ENCODE peak calls at places on chromosomes 11 and 22, in eight cellular contexts. G, D, L, B, N, A, P and U are unnamed samples.
A peak's percentile ranks its signal among the peaks of the same experiment; 100 is the strongest.

GRCh38 chr11:31940396-31941037 is 129.4 kb upstream of the PAX6 start:
- DNase-seq in A (peak; percentile 50), L (no peak), D (peak; percentile 42), B (no peak), G (peak; percentile 84), N (peak; percentile 61), P (no peak), U (peak; percentile 43)

GRCh38 chr22:48700566-48701295 is 1126.9 kb downstream of the BRD1 start:
- DNase-seq in B (no peak), P (no peak), G (no peak), N (no peak), A (no peak), L (no peak), D (no peak), U (no peak)

GRCh38 chr11:62974848-62975522 is 9.8 kb downstream of the SLC22A6 start:
- DNase-seq in P (peak; percentile 11), D (no peak), B (no peak), L (no peak), A (peak; percentile 55), N (peak; percentile 10), G (no peak), U (no peak)

GRCh38 chr11:133078591-133079179 is 453.6 kb downstream of the OPCML start:
- DNase-seq in N (peak; percentile 14), D (no peak), A (peak; percentile 23), B (no peak), G (no peak), L (no peak), P (peak; percentile 58), U (peak; percentile 37)

GRCh38 chr11:2533642-2534115 is 88.9 kb downstream of the KCNQ1 start:
- DNase-seq in P (peak; percentile 36), N (peak; percentile 89), B (peak; percentile 52), L (peak; percentile 77), D (peak; percentile 55), G (peak; percentile 90), A (peak; percentile 80), U (peak; percentile 80)

GRCh38 chr11:103109818-103110388 is 677 bp downstream of the DYNC2H1 start:
- DNase-seq in A (no peak), D (no peak), G (no peak), L (no peak), P (no peak), N (no peak), B (no peak), U (peak; percentile 15)

GRCh38 chr11:19952101-19952605 is 208.1 kb downstream of the DBX1 start:
- DNase-seq in D (no peak), G (peak; percentile 74), L (no peak), A (no peak), B (no peak), P (no peak), N (peak; percentile 87), U (no peak)

GRCh38 chr11:108929241-108929640 is 264.4 kb downstream of the DDX10 start:
- DNase-seq in L (peak; percentile 54), B (peak; percentile 90), P (no peak), G (peak; percentile 98), N (peak; percentile 95), D (peak; percentile 92), A (no peak), U (peak; percentile 99)

GRCh38 chr22:26579331-26579886 is 10.5 kb downstream of the TPST2 start:
- DNase-seq in B (no peak), L (no peak), P (peak; percentile 73), N (no peak), G (no peak), D (no peak), A (peak; percentile 15), U (no peak)

GRCh38 chr11:108538022-108538424 is 39.8 kb upstream of the POGLUT3 start:
- DNase-seq in B (no peak), N (no peak), A (no peak), P (no peak), G (no peak), L (no peak), D (no peak), U (no peak)

GRCh38 chr11:63937713-63938480 is 905 bp upstream of the NAA40 start:
- DNase-seq in P (peak; percentile 61), A (no peak), G (no peak), N (no peak), B (no peak), D (no peak), L (no peak), U (no peak)

GRCh38 chr11:112516261-112516660 is 255.6 kb upstream of the PLET1 start:
- DNase-seq in D (no peak), A (no peak), L (no peak), G (no peak), P (no peak), B (no peak), N (no peak), U (no peak)

GRCh38 chr11:16047073-16047472 is 309.3 kb downstream of the SOX6 start:
- DNase-seq in N (no peak), A (no peak), L (no peak), D (no peak), B (no peak), G (no peak), P (no peak), U (no peak)

GRCh38 chr11:11148104-11148509 is 204.9 kb downstream of the CSNK2A3 start:
- DNase-seq in B (peak; percentile 79), P (peak; percentile 38), N (peak; percentile 95), G (peak; percentile 86), D (peak; percentile 79), L (peak; percentile 16), A (peak; percentile 78), U (peak; percentile 89)

GRCh38 chr11:61698173-61698965 is 18.2 kb downstream of the DAGLA start:
- DNase-seq in A (no peak), N (no peak), D (no peak), L (no peak), B (no peak), P (no peak), G (no peak), U (no peak)
- H3K4me3 ChIP-seq in A (no peak overlapping the region), N (no peak overlapping the region), D (no peak overlapping the region), L (no peak overlapping the region), B (no peak overlapping the region), P (no peak overlapping the region), G (no peak overlapping the region), U (no peak overlapping the region)

DNA sequence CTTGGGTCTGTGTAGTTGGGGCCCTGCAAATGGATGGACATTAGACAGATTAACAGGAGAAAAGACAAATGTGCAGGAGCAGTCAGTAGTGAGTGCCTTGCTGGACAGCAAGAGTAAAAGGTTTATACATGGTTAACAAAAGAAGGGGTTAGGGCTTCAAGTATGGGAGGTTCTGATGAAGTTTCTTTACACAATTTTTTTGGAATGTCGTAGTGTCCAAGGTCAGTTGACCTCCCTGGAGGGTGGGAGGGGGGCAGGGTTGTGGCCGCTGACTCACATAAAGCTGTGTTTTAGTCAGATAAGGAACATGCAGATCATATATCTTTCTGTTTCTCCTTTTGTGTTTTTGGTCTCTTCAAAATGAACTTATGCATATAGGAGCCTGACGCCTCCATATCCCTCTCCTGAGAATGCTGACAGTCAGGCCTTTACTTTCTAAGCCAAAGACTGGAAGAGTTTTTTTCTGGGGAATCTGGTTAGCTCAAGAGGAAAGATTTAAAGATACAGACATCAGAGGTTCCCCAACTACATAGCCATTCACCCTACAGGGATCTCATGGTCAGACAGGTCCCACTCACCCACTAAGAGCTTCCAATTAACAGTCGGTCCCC is 134.3 kb downstream of the NECTIN1 start:
- DNase-seq in N (peak; percentile 90), D (no peak), B (no peak), P (no peak), A (no peak), L (no peak), G (peak; percentile 86), U (peak; percentile 81)
- TF ChIP-seq CTCF in N (no peak), D (no peak), B (no peak), P (no peak), A (no peak), L (no peak), G (no peak), U (no peak)

GRCh38 chr11:67274768-67275605 is 8.7 kb downstream of the GRK2 start:
- DNase-seq in D (no peak), A (peak; percentile 70), G (no peak), P (no peak), L (no peak), B (no peak), N (no peak), U (no peak)

GRCh38 chr11:67277231-67277961 is 11.1 kb downstream of the GRK2 start:
- DNase-seq in G (no peak), N (peak; percentile 76), D (no peak), A (peak; percentile 91), P (peak; percentile 98), B (no peak), L (no peak), U (peak; percentile 65)

GRCh38 chr11:67278135-67278938 is 10.8 kb upstream of the ANKRD13D start:
- DNase-seq in D (no peak), B (no peak), A (no peak), L (no peak), N (no peak), P (no peak), G (no peak), U (no peak)

GRCh38 chr11:67275606-67276409 is 9.5 kb downstream of the GRK2 start:
- DNase-seq in A (no peak), P (no peak), G (no peak), N (no peak), L (no peak), B (no peak), D (no peak), U (no peak)

DNA sequence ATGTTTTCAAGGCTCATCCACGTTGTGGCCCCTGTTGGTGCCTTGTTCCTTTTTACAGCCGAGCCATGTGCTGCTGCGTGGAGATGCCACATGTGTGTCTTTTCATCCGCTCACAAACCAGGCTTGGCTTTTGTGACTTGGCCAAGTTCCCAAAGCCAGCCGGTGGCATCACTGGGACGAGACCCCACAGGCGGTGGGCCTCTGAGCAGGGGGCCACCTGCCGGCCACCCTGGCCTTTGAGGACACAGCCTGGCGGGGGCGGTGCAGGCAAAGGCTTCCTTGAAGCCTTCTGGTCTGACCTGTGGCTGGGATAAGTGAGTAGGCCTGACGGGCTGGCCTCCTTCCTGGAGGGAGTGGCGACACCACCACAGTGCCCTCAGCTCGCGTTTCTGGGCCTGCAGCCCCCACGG is 10.6 kb downstream of the GRK2 start:
- DNase-seq in L (no peak), G (no peak), N (peak; percentile 34), B (no peak), D (no peak), A (no peak), P (peak; percentile 80), U (peak; percentile 67)
- H3K4me3 ChIP-seq in L (no peak overlapping the region), G (no peak overlapping the region), N (peak overlapping the region; percentile 57), B (peak overlapping the region; percentile 45), D (peak overlapping the region; percentile 52), A (peak overlapping the region; percentile 16), P (peak overlapping the region; percentile 65), U (no peak overlapping the region)

DNA sequence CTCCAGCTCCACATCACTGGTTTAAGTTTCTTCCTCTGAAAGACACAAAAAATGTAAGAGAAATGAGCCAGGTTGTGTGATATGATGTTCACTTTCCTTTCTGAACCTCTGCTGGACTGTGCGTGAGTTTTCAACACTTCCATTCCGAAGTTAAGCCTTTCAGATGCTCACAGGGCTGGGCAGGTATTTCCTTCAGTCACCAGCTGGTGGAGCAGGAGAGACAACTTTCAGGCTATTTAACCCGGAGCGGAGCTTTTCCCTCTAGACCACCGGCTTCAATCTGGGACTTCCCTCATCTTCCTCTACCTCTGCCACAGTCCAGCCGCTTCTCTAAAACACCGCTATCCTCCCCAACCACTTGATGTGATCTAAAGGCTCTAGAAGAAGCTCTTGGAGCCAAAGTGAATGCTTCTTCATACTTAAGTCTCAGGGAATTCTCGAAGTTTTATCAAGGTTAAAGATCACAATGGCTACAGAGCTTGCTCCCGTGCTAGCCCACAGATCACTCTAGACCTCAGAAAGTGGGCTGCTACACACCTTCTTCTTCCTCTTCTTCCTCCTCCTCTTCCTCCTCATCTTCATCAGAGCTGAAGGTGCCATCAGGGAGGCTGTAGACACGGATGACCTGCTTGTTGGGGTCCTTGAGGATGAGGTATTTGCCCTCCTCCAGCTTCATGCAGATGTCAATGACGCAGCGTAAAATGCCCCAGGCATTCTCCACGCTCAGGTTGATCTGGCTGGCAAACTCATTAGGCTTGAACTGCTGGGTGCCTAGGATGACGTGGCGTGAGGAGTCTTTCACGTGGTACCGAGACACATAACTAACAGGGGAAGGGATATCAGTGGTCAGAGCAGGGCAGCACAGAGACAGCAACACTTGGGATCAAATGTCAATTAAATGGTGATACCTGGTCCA is 4.4 kb upstream of the FOXRED2 start:
- DNase-seq in N (peak; percentile 63), L (peak; percentile 50), A (no peak), G (peak; percentile 23), B (no peak), D (no peak), P (peak; percentile 60), U (peak; percentile 59)
- TF ChIP-seq CTCF in N (peak; percentile 80), L (peak; percentile 76), A (peak; percentile 57), G (peak; percentile 66), B (peak; percentile 76), D (peak; percentile 68), P (peak; percentile 54), U (peak; percentile 69)